ENCODE peak calls at places on chromosomes 7 and 10, in nine cellular contexts. One of them, this sample, is unnamed.

GRCh38 chr10:102814873-102815661 is 22.1 kb downstream of the CYP17A1 start:
- DNase-seq in lower lobe of right lung: peak; percentile 81
- DNase-seq in astrocyte: peak; percentile 60
- DNase-seq in CD8-positive, alpha-beta T cell: no peak
- DNase-seq in AG04450: no peak
- DNase-seq in uterus: peak; percentile 81
- DNase-seq in K562: no peak
- DNase-seq in fibroblast of lung: peak; percentile 50
- DNase-seq in Peyer's patch: peak; percentile 56
- DNase-seq in this sample: no peak

GRCh38 chr7:37536706-37537105 is 88.0 kb upstream of the ELMO1 start:
- DNase-seq in lower lobe of right lung: no peak
- DNase-seq in astrocyte: no peak
- DNase-seq in CD8-positive, alpha-beta T cell: no peak
- DNase-seq in AG04450: no peak
- DNase-seq in uterus: no peak
- DNase-seq in K562: no peak
- DNase-seq in fibroblast of lung: no peak
- DNase-seq in Peyer's patch: no peak
- DNase-seq in this sample: no peak

GRCh38 chr7:139246905-139247304 is 15.9 kb downstream of the UBN2 start:
- DNase-seq in lower lobe of right lung: no peak
- DNase-seq in astrocyte: peak; percentile 47
- DNase-seq in CD8-positive, alpha-beta T cell: no peak
- DNase-seq in AG04450: peak; percentile 7
- DNase-seq in uterus: no peak
- DNase-seq in K562: no peak
- DNase-seq in fibroblast of lung: peak; percentile 67
- DNase-seq in Peyer's patch: no peak
- DNase-seq in this sample: no peak

GRCh38 chr10:75508239-75508813 is 76.9 kb downstream of the LRMDA start:
- DNase-seq in lower lobe of right lung: no peak
- DNase-seq in astrocyte: peak; percentile 97
- DNase-seq in CD8-positive, alpha-beta T cell: no peak
- DNase-seq in AG04450: no peak
- DNase-seq in uterus: peak; percentile 63
- DNase-seq in K562: no peak
- DNase-seq in fibroblast of lung: peak; percentile 93
- DNase-seq in Peyer's patch: no peak
- DNase-seq in this sample: no peak

GRCh38 chr7:101913876-101914275 is 96.5 kb downstream of the CUX1 start:
- DNase-seq in lower lobe of right lung: no peak
- DNase-seq in astrocyte: peak; percentile 48
- DNase-seq in CD8-positive, alpha-beta T cell: no peak
- DNase-seq in AG04450: no peak
- DNase-seq in uterus: no peak
- DNase-seq in K562: peak; percentile 90
- DNase-seq in fibroblast of lung: peak; percentile 88
- DNase-seq in Peyer's patch: no peak
- DNase-seq in this sample: no peak

GRCh38 chr7:100432621-100433275 is 3.1 kb downstream of the MEPCE start:
- DNase-seq in lower lobe of right lung: peak; percentile 44
- DNase-seq in astrocyte: no peak
- DNase-seq in CD8-positive, alpha-beta T cell: no peak
- DNase-seq in AG04450: no peak
- DNase-seq in uterus: no peak
- DNase-seq in K562: no peak
- DNase-seq in fibroblast of lung: no peak
- DNase-seq in Peyer's patch: no peak
- DNase-seq in this sample: no peak

GRCh38 chr7:77415474-77415821 is 701 bp downstream of the GSAP start:
- DNase-seq in lower lobe of right lung: peak; percentile 57
- DNase-seq in astrocyte: no peak
- DNase-seq in CD8-positive, alpha-beta T cell: no peak
- DNase-seq in AG04450: no peak
- DNase-seq in uterus: no peak
- DNase-seq in K562: no peak
- DNase-seq in fibroblast of lung: no peak
- DNase-seq in Peyer's patch: no peak
- DNase-seq in this sample: no peak

GRCh38 chr10:76115471-76116155 is 684.2 kb downstream of the LRMDA start:
- DNase-seq in lower lobe of right lung: no peak
- DNase-seq in astrocyte: peak; percentile 32
- DNase-seq in CD8-positive, alpha-beta T cell: no peak
- DNase-seq in AG04450: no peak
- DNase-seq in uterus: no peak
- DNase-seq in K562: no peak
- DNase-seq in fibroblast of lung: no peak
- DNase-seq in Peyer's patch: no peak
- DNase-seq in this sample: no peak

GRCh38 chr10:23040002-23040401 is 55.4 kb upstream of the MSRB2 start:
- DNase-seq in lower lobe of right lung: no peak
- DNase-seq in astrocyte: no peak
- DNase-seq in CD8-positive, alpha-beta T cell: no peak
- DNase-seq in AG04450: no peak
- DNase-seq in uterus: no peak
- DNase-seq in K562: no peak
- DNase-seq in fibroblast of lung: no peak
- DNase-seq in Peyer's patch: no peak
- DNase-seq in this sample: no peak

GRCh38 chr7:92716825-92717580 is 119.4 kb downstream of the CDK6 start:
- DNase-seq in lower lobe of right lung: no peak
- DNase-seq in astrocyte: no peak
- DNase-seq in CD8-positive, alpha-beta T cell: no peak
- DNase-seq in AG04450: no peak
- DNase-seq in uterus: no peak
- DNase-seq in K562: no peak
- DNase-seq in fibroblast of lung: no peak
- DNase-seq in Peyer's patch: no peak
- DNase-seq in this sample: no peak

GRCh38 chr10:33115720-33116119 is 157.7 kb upstream of the ITGB1 start:
- DNase-seq in lower lobe of right lung: no peak
- DNase-seq in astrocyte: peak; percentile 78
- DNase-seq in CD8-positive, alpha-beta T cell: no peak
- DNase-seq in AG04450: no peak
- DNase-seq in uterus: no peak
- DNase-seq in K562: no peak
- DNase-seq in fibroblast of lung: no peak
- DNase-seq in Peyer's patch: no peak
- DNase-seq in this sample: no peak

GRCh38 chr10:33116293-33116697 is 158.3 kb upstream of the ITGB1 start:
- DNase-seq in lower lobe of right lung: no peak
- DNase-seq in astrocyte: peak; percentile 85
- DNase-seq in CD8-positive, alpha-beta T cell: no peak
- DNase-seq in AG04450: no peak
- DNase-seq in uterus: peak; percentile 23
- DNase-seq in K562: peak; percentile 34
- DNase-seq in fibroblast of lung: peak; percentile 78
- DNase-seq in Peyer's patch: no peak
- DNase-seq in this sample: no peak

GRCh38 chr10:33114451-33114944 is 156.5 kb upstream of the ITGB1 start:
- DNase-seq in lower lobe of right lung: no peak
- DNase-seq in astrocyte: peak; percentile 70
- DNase-seq in CD8-positive, alpha-beta T cell: no peak
- DNase-seq in AG04450: no peak
- DNase-seq in uterus: no peak
- DNase-seq in K562: no peak
- DNase-seq in fibroblast of lung: peak; percentile 62
- DNase-seq in Peyer's patch: no peak
- DNase-seq in this sample: no peak

GRCh38 chr10:33111652-33112051 is 153.6 kb upstream of the ITGB1 start:
- DNase-seq in lower lobe of right lung: no peak
- DNase-seq in astrocyte: no peak
- DNase-seq in CD8-positive, alpha-beta T cell: no peak
- DNase-seq in AG04450: no peak
- DNase-seq in uterus: no peak
- DNase-seq in K562: no peak
- DNase-seq in fibroblast of lung: no peak
- DNase-seq in Peyer's patch: no peak
- DNase-seq in this sample: no peak

DNA sequence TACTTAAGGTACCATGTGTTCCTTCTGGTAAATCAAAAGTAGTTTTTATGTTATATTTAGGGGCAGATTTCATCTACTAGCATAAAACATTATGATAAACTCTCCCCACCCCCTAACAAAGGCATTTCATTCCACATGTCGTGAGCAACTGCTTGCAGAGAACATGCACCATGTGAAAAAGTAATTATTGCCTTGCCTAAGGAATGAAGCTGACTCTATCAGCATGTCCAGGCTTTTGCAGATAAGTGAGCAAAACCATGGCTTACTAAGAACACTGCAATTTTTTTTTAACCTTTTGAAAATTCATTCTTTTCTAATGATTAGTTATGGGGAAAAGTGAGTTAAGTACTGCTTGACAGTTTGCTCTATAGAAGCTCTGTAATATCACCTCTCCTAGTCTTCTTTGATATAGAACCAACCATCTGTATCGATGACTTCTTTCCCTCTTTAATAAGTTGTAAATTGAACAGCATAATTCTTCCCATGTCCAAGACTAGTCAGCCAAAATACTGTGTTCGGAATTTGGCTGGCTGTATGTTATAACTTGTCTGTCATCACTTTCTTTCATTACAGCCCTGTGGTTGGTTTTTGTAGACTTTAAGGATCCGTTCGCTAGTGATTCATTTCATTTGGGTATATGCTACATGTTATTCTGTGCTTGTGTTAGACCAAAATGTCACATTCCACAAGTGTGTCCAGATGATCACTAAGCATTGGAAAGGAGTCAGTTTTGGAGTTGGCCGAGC is 155.3 kb upstream of the ITGB1 start:
- DNase-seq in lower lobe of right lung: no peak
- DNase-seq in astrocyte: peak; percentile 84
- DNase-seq in CD8-positive, alpha-beta T cell: no peak
- DNase-seq in AG04450: peak; percentile 81
- DNase-seq in uterus: no peak
- DNase-seq in K562: no peak
- DNase-seq in fibroblast of lung: peak; percentile 95
- DNase-seq in Peyer's patch: no peak
- DNase-seq in this sample: no peak
- H3K4me3 ChIP-seq in lower lobe of right lung: no peak overlapping the region
- H3K4me3 ChIP-seq in astrocyte: no peak overlapping the region
- H3K4me3 ChIP-seq in CD8-positive, alpha-beta T cell: no peak overlapping the region
- H3K4me3 ChIP-seq in AG04450: no peak overlapping the region
- H3K4me3 ChIP-seq in uterus: no peak overlapping the region
- H3K4me3 ChIP-seq in K562: no peak overlapping the region
- H3K4me3 ChIP-seq in fibroblast of lung: no peak overlapping the region
- H3K4me3 ChIP-seq in Peyer's patch: no peak overlapping the region
- H3K4me3 ChIP-seq in this sample: no peak overlapping the region

GRCh38 chr10:130111115-130111847 is 651 bp upstream of the C10orf143 start:
- DNase-seq in lower lobe of right lung: peak; percentile 97
- DNase-seq in astrocyte: peak; percentile 96
- DNase-seq in CD8-positive, alpha-beta T cell: peak; percentile 88
- DNase-seq in AG04450: peak; percentile 92
- DNase-seq in uterus: peak; percentile 97
- DNase-seq in K562: peak; percentile 91
- DNase-seq in fibroblast of lung: peak; percentile 97
- DNase-seq in Peyer's patch: peak; percentile 95
- DNase-seq in this sample: peak; percentile 93

GRCh38 chr10:130108934-130109604 is 1.6 kb downstream of the C10orf143 start:
- DNase-seq in lower lobe of right lung: no peak
- DNase-seq in astrocyte: no peak
- DNase-seq in CD8-positive, alpha-beta T cell: no peak
- DNase-seq in AG04450: no peak
- DNase-seq in uterus: no peak
- DNase-seq in K562: no peak
- DNase-seq in fibroblast of lung: no peak
- DNase-seq in Peyer's patch: no peak
- DNase-seq in this sample: no peak

GRCh38 chr10:130111848-130112180 is 1.2 kb upstream of the C10orf143 start:
- DNase-seq in lower lobe of right lung: no peak
- DNase-seq in astrocyte: no peak
- DNase-seq in CD8-positive, alpha-beta T cell: no peak
- DNase-seq in AG04450: no peak
- DNase-seq in uterus: no peak
- DNase-seq in K562: no peak
- DNase-seq in fibroblast of lung: no peak
- DNase-seq in Peyer's patch: no peak
- DNase-seq in this sample: no peak

GRCh38 chr10:130109796-130110235 is 814 bp downstream of the C10orf143 start:
- DNase-seq in lower lobe of right lung: no peak
- DNase-seq in astrocyte: peak; percentile 67
- DNase-seq in CD8-positive, alpha-beta T cell: peak; percentile 56
- DNase-seq in AG04450: peak; percentile 78
- DNase-seq in uterus: peak; percentile 88
- DNase-seq in K562: peak; percentile 49
- DNase-seq in fibroblast of lung: peak; percentile 89
- DNase-seq in Peyer's patch: peak; percentile 58
- DNase-seq in this sample: peak; percentile 63

GRCh38 chr10:130110236-130111114 is at the start of gene C10orf143:
- DNase-seq in lower lobe of right lung: peak; percentile 99
- DNase-seq in astrocyte: peak; percentile 97
- DNase-seq in CD8-positive, alpha-beta T cell: peak; percentile 98
- DNase-seq in AG04450: peak; percentile 94
- DNase-seq in uterus: peak; percentile 98
- DNase-seq in K562: peak; percentile 95
- DNase-seq in fibroblast of lung: peak; percentile 98
- DNase-seq in Peyer's patch: peak; percentile 100
- DNase-seq in this sample: peak; percentile 80
- TF ChIP-seq CTCF in lower lobe of right lung: no peak
- TF ChIP-seq CTCF in astrocyte: no peak
- TF ChIP-seq CTCF in CD8-positive, alpha-beta T cell: no peak
- TF ChIP-seq CTCF in AG04450: no peak
- TF ChIP-seq CTCF in uterus: no peak
- TF ChIP-seq CTCF in K562: no peak
- TF ChIP-seq CTCF in fibroblast of lung: no peak
- TF ChIP-seq CTCF in Peyer's patch: no peak
- TF ChIP-seq CTCF in this sample: no peak

DNA sequence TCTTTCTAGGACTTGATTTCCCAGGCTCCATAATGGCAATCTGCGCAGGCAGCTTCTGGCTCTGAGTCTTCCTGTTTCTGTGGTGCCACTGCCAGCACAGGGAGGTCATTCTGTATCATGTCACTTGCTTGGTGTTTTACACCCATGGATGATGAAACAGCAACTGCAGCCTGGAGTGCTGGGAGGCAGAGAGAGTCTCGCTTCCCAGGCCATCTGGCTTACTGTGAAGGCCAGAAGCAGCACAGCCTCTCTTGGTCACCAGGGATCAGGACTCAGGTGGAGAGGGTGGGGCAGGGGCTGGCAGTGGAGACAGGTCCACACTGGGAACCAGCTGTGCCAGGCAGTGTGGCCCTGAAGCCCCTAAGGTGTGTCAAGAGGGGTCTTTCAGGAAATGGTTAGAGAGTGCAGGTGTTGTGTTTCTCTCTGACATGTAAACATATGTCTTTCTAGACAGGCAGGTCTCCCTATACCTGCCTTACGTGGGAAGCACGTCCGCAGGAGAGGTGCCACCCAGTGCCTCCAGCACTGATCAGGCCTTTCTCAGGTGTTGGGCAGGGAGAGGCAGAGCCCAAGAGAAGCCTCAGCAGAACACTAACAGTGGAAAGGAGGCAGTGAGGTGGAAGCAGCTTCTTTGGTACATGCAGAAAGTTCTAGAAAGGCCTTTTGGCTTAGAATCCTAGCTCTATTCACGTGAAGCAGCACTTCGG is 71.4 kb downstream of the INSIG1 start:
- DNase-seq in lower lobe of right lung: peak; percentile 20
- DNase-seq in astrocyte: no peak
- DNase-seq in CD8-positive, alpha-beta T cell: no peak
- DNase-seq in AG04450: no peak
- DNase-seq in uterus: no peak
- DNase-seq in K562: no peak
- DNase-seq in fibroblast of lung: no peak
- DNase-seq in Peyer's patch: no peak
- DNase-seq in this sample: no peak
- H3K27me3 ChIP-seq in lower lobe of right lung: peaks cover 66% of the 10 kb centered on the region
- H3K27me3 ChIP-seq in astrocyte: peaks cover 51% of the 10 kb centered on the region
- H3K27me3 ChIP-seq in CD8-positive, alpha-beta T cell: no peaks in the 10 kb centered on the region
- H3K27me3 ChIP-seq in AG04450: peaks cover 49% of the 10 kb centered on the region
- H3K27me3 ChIP-seq in uterus: peaks cover 36% of the 10 kb centered on the region
- H3K27me3 ChIP-seq in K562: peaks cover 30% of the 10 kb centered on the region
- H3K27me3 ChIP-seq in fibroblast of lung: peaks cover 28% of the 10 kb centered on the region
- H3K27me3 ChIP-seq in Peyer's patch: peaks cover 36% of the 10 kb centered on the region
- H3K27me3 ChIP-seq in this sample: peaks cover 53% of the 10 kb centered on the region

GRCh38 chr10:11988924-11989323 is 53.7 kb downstream of the UPF2 start:
- DNase-seq in lower lobe of right lung: no peak
- DNase-seq in astrocyte: no peak
- DNase-seq in CD8-positive, alpha-beta T cell: no peak
- DNase-seq in AG04450: no peak
- DNase-seq in uterus: no peak
- DNase-seq in K562: no peak
- DNase-seq in fibroblast of lung: no peak
- DNase-seq in Peyer's patch: no peak
- DNase-seq in this sample: no peak
- H3K4me3 ChIP-seq in lower lobe of right lung: no peak overlapping the region
- H3K4me3 ChIP-seq in astrocyte: no peak overlapping the region
- H3K4me3 ChIP-seq in CD8-positive, alpha-beta T cell: no peak overlapping the region
- H3K4me3 ChIP-seq in AG04450: no peak overlapping the region
- H3K4me3 ChIP-seq in uterus: no peak overlapping the region
- H3K4me3 ChIP-seq in K562: no peak overlapping the region
- H3K4me3 ChIP-seq in fibroblast of lung: no peak overlapping the region
- H3K4me3 ChIP-seq in Peyer's patch: no peak overlapping the region
- H3K4me3 ChIP-seq in this sample: no peak overlapping the region